ENCODE peak calls at places on chromosome 11, in five cellular contexts. T is progenitor cell of endocrine pancreas, K is globus pallidus, R is NCI-H1417, S is DMS153. B is an unnamed sample.

GRCh38 chr11:3220521-3221407 is 2.2 kb upstream of the MRGPRG start:
- DNase-seq in T (no peak), K (no peak), R (no peak), S (no peak), B (peak)

GRCh38 chr11:7677071-7677470 is 3.8 kb upstream of the CYB5R2 start:
- DNase-seq in T (no peak), S (no peak), R (no peak), K (no peak), B (peak)

GRCh38 chr11:33819278-33819677 is 45.0 kb upstream of the FBXO3 start:
- DNase-seq in R (no peak), K (no peak), S (no peak), T (no peak), B (no peak)

GRCh38 chr11:65572356-65573043 is at the start of gene FAM89B:
- DNase-seq in R (peak), S (no peak), T (peak), K (peak), B (peak)

GRCh38 chr11:3954448-3955298 is 99.2 kb downstream of the STIM1 start:
- DNase-seq in S (no peak), T (no peak), R (no peak), K (no peak), B (peak)

GRCh38 chr11:46315033-46315738 is 32.1 kb upstream of the DGKZ start:
- DNase-seq in R (peak), K (no peak), T (peak), S (no peak), B (peak)

GRCh38 chr11:134412508-134413333 is 679 bp upstream of the B3GAT1 start:
- DNase-seq in T (peak), K (peak), R (peak), S (peak), B (no peak)

GRCh38 chr11:127627629-127628462 is 627.3 kb upstream of the KIRREL3 start:
- DNase-seq in T (no peak), R (peak), K (no peak), S (peak), B (no peak)

GRCh38 chr11:85088286-85088685 is 538.9 kb downstream of the DLG2 start:
- DNase-seq in S (no peak), K (no peak), T (no peak), R (no peak), B (no peak)

GRCh38 chr11:31045335-31045734 is 324.2 kb downstream of the DCDC1 start:
- DNase-seq in R (peak), S (no peak), T (no peak), K (no peak), B (peak)

GRCh38 chr11:14357843-14358728 is 897 bp downstream of the RRAS2 start:
- DNase-seq in K (no peak), S (no peak), T (peak), R (peak), B (peak)

GRCh38 chr11:116582621-116583020 is 190.2 kb downstream of the BUD13 start:
- DNase-seq in T (no peak), K (no peak), R (no peak), S (no peak), B (no peak)

GRCh38 chr11:75449271-75449670 is 16.3 kb upstream of the KLHL35 start:
- DNase-seq in T (no peak), R (no peak), K (no peak), S (no peak), B (no peak)

GRCh38 chr11:78265326-78265725 is 76.6 kb downstream of the USP35 start:
- DNase-seq in K (no peak), S (no peak), R (no peak), T (no peak), B (no peak)

GRCh38 chr11:57597971-57598830 is 716 bp downstream of the SERPING1 start:
- DNase-seq in T (peak), K (peak), S (no peak), R (no peak), B (peak)

GRCh38 chr11:32446227-32446626 is 10.9 kb upstream of the WT1 start:
- DNase-seq in R (no peak), K (no peak), S (no peak), T (no peak), B (no peak)

GRCh38 chr11:60428517-60428916 is 855 bp upstream of the MS4A5 start:
- DNase-seq in T (no peak), R (no peak), K (no peak), S (peak), B (no peak)

GRCh38 chr11:35897019-35897418 is 46.8 kb upstream of the LDLRAD3 start:
- DNase-seq in S (no peak), T (no peak), K (no peak), R (no peak), B (no peak)

GRCh38 chr11:86696451-86696850 is 24.0 kb upstream of the ME3 start:
- DNase-seq in S (no peak), R (no peak), T (no peak), K (no peak), B (no peak)

GRCh38 chr11:87859583-87859982 is 315.7 kb downstream of the RAB38 start:
- DNase-seq in R (no peak), T (no peak), S (no peak), K (peak), B (no peak)

GRCh38 chr11:84339796-84340195 is 1053.6 kb upstream of the CCDC90B start:
- DNase-seq in T (no peak), K (no peak), S (no peak), R (no peak), B (no peak)

B was measured in trophoblast cell.